ENCODE peak calls at places on chromosomes 11 and 22, in four cellular contexts. F is HCT116, V is HepG2, W is SK-N-SH. O is an unnamed sample.

GRCh38 chr11:22467741-22468140 is 129.6 kb downstream of the SLC17A6 start:
- DNase-seq in F (no peak), V (no peak), W (no peak), O (no peak)

GRCh38 chr22:37060801-37061610 is 9.5 kb downstream of the KCTD17 start:
- DNase-seq in F (no peak), V (no peak), W (no peak), O (no peak)

GRCh38 chr22:42960146-42960509 is 54.8 kb downstream of the PACSIN2 start:
- DNase-seq in F (no peak), V (peak), W (no peak), O (no peak)

GRCh38 chr11:16133867-16134266 is 222.5 kb downstream of the SOX6 start:
- DNase-seq in F (no peak), V (no peak), W (no peak), O (no peak)

GRCh38 chr11:70616938-70617674 is 218.8 kb downstream of the CTTN start:
- DNase-seq in F (no peak), V (no peak), W (no peak), O (no peak)

GRCh38 chr11:37916331-37916730 is 1318.3 kb upstream of the RAG2 start:
- DNase-seq in F (no peak), V (no peak), W (no peak), O (no peak)

GRCh38 chr11:68889948-68890446 is 13.6 kb downstream of the MRPL21 start:
- DNase-seq in F (no peak), V (no peak), W (peak), O (peak)

GRCh38 chr11:124877631-124878496 is 12.6 kb downstream of the ROBO3 start:
- DNase-seq in F (no peak), V (no peak), W (no peak), O (no peak)

GRCh38 chr11:76380161-76380976 is 563 bp downstream of the THAP12 start:
- DNase-seq in F (no peak), V (no peak), W (peak), O (peak)

GRCh38 chr11:85685820-85686459 is at the start of gene CCDC89:
- DNase-seq in F (no peak), V (peak), W (peak), O (no peak)

DNA sequence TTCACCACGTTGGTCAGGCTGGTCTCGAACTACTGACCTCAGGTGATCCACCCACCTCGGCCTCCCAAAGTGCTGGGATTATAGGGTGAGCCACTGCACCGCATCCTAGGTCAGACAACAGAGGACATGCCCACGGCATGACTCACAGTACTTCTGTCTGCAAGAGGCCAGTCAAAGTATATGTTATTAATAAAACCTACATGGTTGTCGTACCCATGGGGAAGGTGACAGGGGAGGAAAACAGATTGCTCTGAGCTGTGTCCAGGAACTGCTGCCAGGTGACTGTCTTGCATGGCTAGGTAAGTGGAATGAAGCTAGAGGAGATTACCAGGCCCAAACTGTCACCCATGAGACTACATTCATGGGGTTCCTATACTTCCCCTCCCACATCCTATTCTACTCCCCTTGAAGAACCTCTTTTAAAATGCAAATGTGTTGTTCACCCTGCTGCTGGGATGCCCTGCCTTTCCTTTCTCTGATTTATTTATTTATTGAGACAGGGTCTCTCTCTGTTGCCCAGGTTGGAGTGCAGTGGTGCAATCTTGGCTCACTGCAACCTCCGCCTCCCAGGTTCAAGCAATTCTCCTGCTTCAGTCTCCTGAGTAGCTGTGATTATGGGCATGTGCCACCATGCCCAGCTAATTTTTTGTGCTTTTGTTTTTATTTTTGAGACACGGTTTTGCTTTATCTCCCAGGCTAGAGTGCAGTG is 2.0 kb upstream of the NLRX1 start:
- DNase-seq in F (no peak), V (peak), W (no peak), O (no peak)
- TF ChIP-seq JUND in F (peak), V (no peak), W (no peak), O (no peak)

GRCh38 chr11:40597546-40598113 is 861.8 kb downstream of the LRRC4C start:
- DNase-seq in F (no peak), V (no peak), W (no peak), O (no peak)
- TF ChIP-seq JUND in F (no peak), V (no peak), W (no peak), O (no peak)

GRCh38 chr11:89437317-89437716 is 53.9 kb downstream of the NOX4 start:
- DNase-seq in F (no peak), V (no peak), W (no peak), O (no peak)
- TF ChIP-seq JUND in F (no peak), V (no peak), W (no peak), O (no peak)

GRCh38 chr11:106017088-106017487 is 5.0 kb downstream of the MSANTD4 start:
- DNase-seq in F (no peak), V (no peak), W (no peak), O (no peak)

GRCh38 chr11:106021967-106022794 is at the start of gene MSANTD4:
- DNase-seq in F (peak), V (peak), W (peak), O (peak)

GRCh38 chr11:106021181-106021966 is 666 bp downstream of the MSANTD4 start:
- DNase-seq in F (no peak), V (peak), W (no peak), O (no peak)

DNA sequence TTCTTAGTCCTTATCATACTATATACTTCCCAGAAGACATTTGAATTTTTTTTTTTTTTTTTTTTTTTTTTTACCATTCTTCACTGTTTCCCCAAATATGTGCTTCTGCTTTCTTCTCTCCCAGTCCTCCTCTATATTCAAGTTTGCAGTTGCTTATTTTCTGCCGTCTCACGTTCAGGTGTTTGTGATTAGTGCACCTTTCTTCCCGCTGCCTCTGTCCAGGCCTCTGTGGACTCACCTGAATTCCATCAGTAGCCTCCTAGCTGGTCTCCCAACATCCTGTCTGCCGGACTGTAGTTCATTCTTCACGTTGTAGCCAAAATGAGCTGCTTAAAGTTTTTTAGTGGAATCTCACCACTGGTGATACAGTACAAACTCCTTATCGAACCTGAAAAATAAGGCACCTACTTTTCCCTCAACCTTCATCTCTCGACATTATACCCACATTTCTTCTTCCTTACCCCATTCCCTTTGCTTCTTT is 795 bp upstream of the MSANTD4 start:
- DNase-seq in F (no peak), V (no peak), W (no peak), O (no peak)
- TF ChIP-seq JUND in F (no peak), V (no peak), W (no peak), O (no peak)

GRCh38 chr11:134737563-134738510 is 325.8 kb upstream of the B3GAT1 start:
- DNase-seq in F (no peak), V (no peak), W (no peak), O (no peak)
- TF ChIP-seq JUND in F (no peak), V (no peak), W (no peak), O (no peak)

GRCh38 chr22:50289151-50289941 is 18.1 kb downstream of the PLXNB2 start:
- DNase-seq in F (no peak), V (no peak), W (no peak), O (no peak)

GRCh38 chr22:50289942-50290630 is 17.4 kb downstream of the PLXNB2 start:
- DNase-seq in F (no peak), V (no peak), W (no peak), O (no peak)

GRCh38 chr22:50293441-50294318 is 13.8 kb downstream of the PLXNB2 start:
- DNase-seq in F (no peak), V (peak), W (peak), O (no peak)

GRCh38 chr22:50294319-50294656 is 13.2 kb downstream of the PLXNB2 start:
- DNase-seq in F (no peak), V (no peak), W (no peak), O (no peak)

GRCh38 chr22:50292643-50293440 is 14.6 kb downstream of the PLXNB2 start:
- DNase-seq in F (no peak), V (no peak), W (no peak), O (no peak)
- TF ChIP-seq JUND in F (no peak), V (no peak), W (no peak), O (no peak)

DNA sequence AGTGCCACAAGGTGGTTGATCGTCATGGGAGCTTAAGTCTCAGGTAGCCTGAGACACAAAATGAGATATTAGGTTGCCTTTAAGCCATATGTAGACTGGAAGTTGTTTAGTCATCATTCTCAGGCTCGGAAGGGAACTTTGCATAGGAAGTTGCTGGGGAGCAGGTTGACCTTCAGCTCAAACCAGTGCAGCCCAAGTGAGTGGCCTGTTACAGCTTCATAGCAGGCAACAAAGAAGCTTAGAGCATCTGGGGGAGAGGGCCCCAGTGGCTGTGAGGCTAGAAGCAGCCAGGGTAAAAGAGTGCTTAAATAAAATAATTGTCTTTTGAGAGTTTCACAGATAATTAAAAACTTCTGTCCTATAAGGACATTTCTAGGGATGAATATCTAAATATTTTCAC is 404.0 kb downstream of the GUCY1A2 start:
- DNase-seq in F (no peak), V (no peak), W (no peak), O (no peak)
- TF ChIP-seq JUND in F (no peak), V (no peak), W (no peak), O (no peak)

GRCh38 chr11:116108161-116108560 is 603.9 kb upstream of the CADM1 start:
- DNase-seq in F (no peak), V (no peak), W (no peak), O (no peak)
- TF ChIP-seq JUND in F (no peak), V (no peak), W (no peak), O (no peak)

DNA sequence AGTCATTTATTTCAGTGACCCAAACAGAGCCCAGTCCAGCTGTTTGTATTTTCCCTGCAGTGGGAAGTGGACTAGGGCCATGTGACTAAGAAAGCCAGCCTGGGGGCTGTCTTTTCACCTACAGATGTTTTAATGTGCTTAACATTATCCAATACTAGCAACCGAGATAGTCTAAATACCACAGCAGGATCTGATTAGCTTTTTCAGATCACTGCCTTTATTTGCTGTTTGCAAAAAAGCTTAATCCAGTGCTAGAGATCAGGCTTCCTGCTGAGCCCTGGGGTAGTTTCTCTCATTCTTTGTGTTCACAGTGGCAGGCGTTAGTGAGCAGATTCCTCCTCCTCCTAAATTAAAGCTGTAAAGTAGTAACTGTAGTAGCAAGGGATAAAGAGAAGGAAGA is 35.0 kb downstream of the ZC3H12C start:
- DNase-seq in F (no peak), V (no peak), W (peak), O (no peak)
- TF ChIP-seq JUND in F (no peak), V (no peak), W (no peak), O (no peak)